ENCODE peak calls at places on chromosomes 4 and X, in six cellular contexts. L is psoas muscle, N is left ventricle myocardium inferior, Y is lower lobe of right lung, G is tibial nerve, R is heart left ventricle. C is an unnamed sample.

GRCh38 chrX:135185795-135186443 is 14.7 kb upstream of the CT55 start:
- DNase-seq in L (no peak), N (no peak), Y (no peak), G (peak; percentile 9), R (peak; percentile 8), C (no peak)

GRCh38 chrX:13780868-13781427 is 35.9 kb downstream of the GPM6B start:
- DNase-seq in L (no peak), N (no peak), Y (no peak), G (no peak), R (no peak), C (no peak)

GRCh38 chr4:147732516-147733193 is 767 bp downstream of the ARHGAP10 start:
- DNase-seq in L (peak; percentile 69), N (peak; percentile 44), Y (peak; percentile 48), G (peak; percentile 23), R (peak; percentile 28), C (no peak)

GRCh38 chr4:48635980-48636379 is 144.1 kb downstream of the FRYL start:
- DNase-seq in L (no peak), N (no peak), Y (no peak), G (no peak), R (no peak), C (no peak)

GRCh38 chrX:56789518-56790070 is 60.6 kb downstream of the NBDY start:
- DNase-seq in L (no peak), N (no peak), Y (no peak), G (no peak), R (no peak), C (no peak)

GRCh38 chr4:100348472-100348871 is 158.2 kb upstream of the DDIT4L start:
- DNase-seq in L (no peak), N (no peak), Y (no peak), G (no peak), R (no peak), C (no peak)

GRCh38 chrX:69616520-69617203 is 749 bp downstream of the EDA start:
- DNase-seq in L (peak; percentile 53), N (peak; percentile 33), Y (peak; percentile 41), G (peak; percentile 4), R (peak; percentile 8), C (no peak)

GRCh38 chr4:105191621-105192210 is 45.0 kb downstream of the TET2 start:
- DNase-seq in L (no peak), N (no peak), Y (no peak), G (no peak), R (no peak), C (no peak)

GRCh38 chr4:186653973-186654372 is 69.7 kb downstream of the FAT1 start:
- DNase-seq in L (no peak), N (no peak), Y (no peak), G (no peak), R (no peak), C (no peak)

GRCh38 chr4:15938182-15938581 is 358 bp downstream of the FGFBP1 start:
- DNase-seq in L (no peak), N (no peak), Y (peak; percentile 66), G (no peak), R (no peak), C (no peak)

GRCh38 chrX:9875801-9876200 is 89.6 kb downstream of the SHROOM2 start:
- DNase-seq in L (no peak), N (no peak), Y (no peak), G (no peak), R (no peak), C (no peak)

GRCh38 chr4:1109898-1110506 is 3.4 kb downstream of the RNF212 start:
- DNase-seq in L (no peak), N (no peak), Y (no peak), G (no peak), R (no peak), C (no peak)

GRCh38 chr4:15778191-15778741 is at the start of gene CD38:
- DNase-seq in L (peak; percentile 73), N (peak; percentile 28), Y (peak; percentile 51), G (no peak), R (peak; percentile 25), C (no peak)

GRCh38 chr4:3799496-3799895 is 33.3 kb downstream of the ADRA2C start:
- DNase-seq in L (peak; percentile 19), N (no peak), Y (peak; percentile 44), G (no peak), R (no peak), C (no peak)

GRCh38 chr4:165177725-165178666 is 29.4 kb upstream of the KLHL2 start:
- DNase-seq in L (no peak), N (no peak), Y (no peak), G (no peak), R (no peak), C (no peak)

GRCh38 chr4:158896459-158897238 is 127.8 kb downstream of the FNIP2 start:
- DNase-seq in L (no peak), N (no peak), Y (no peak), G (no peak), R (no peak), C (no peak)

GRCh38 chrX:119374736-119375135 is 24.4 kb upstream of the SLC25A43 start:
- DNase-seq in L (no peak), N (no peak), Y (no peak), G (no peak), R (no peak), C (no peak)

GRCh38 chr4:79682801-79683217 is 274.8 kb upstream of the GK2 start:
- DNase-seq in L (peak; percentile 64), N (peak; percentile 24), Y (no peak), G (no peak), R (peak; percentile 9), C (no peak)

GRCh38 chr4:92091335-92091734 is 212.4 kb upstream of the GRID2 start:
- DNase-seq in L (no peak), N (no peak), Y (no peak), G (no peak), R (no peak), C (no peak)

GRCh38 chrX:147763131-147763530 is 148.6 kb upstream of the FMR1 start:
- DNase-seq in L (no peak), N (no peak), Y (no peak), G (no peak), R (no peak), C (no peak)

GRCh38 chr4:46329118-46329976 is 60.6 kb downstream of the GABRA2 start:
- DNase-seq in L (no peak), N (no peak), Y (no peak), G (peak; percentile 12), R (no peak), C (no peak)

GRCh38 chrX:87310780-87311179 is 206.8 kb upstream of the KLHL4 start:
- DNase-seq in L (no peak), N (no peak), Y (no peak), G (no peak), R (no peak), C (no peak)

GRCh38 chr4:118682928-118683327 is 2.3 kb upstream of the METTL14 start:
- DNase-seq in L (no peak), N (no peak), Y (no peak), G (no peak), R (no peak), C (no peak)

GRCh38 chr4:39048291-39048690 is 13.7 kb upstream of the KLHL5 start:
- DNase-seq in L (no peak), N (no peak), Y (no peak), G (no peak), R (no peak), C (no peak)

GRCh38 chrX:122512561-122513072 is 671.5 kb upstream of the GRIA3 start:
- DNase-seq in L (no peak), N (no peak), Y (no peak), G (no peak), R (no peak), C (no peak)

GRCh38 chr4:19941434-19941833 is 310.3 kb upstream of the SLIT2 start:
- DNase-seq in L (no peak), N (no peak), Y (no peak), G (no peak), R (no peak), C (no peak)
- H3K9me3 ChIP-seq in L (no peaks in the 10 kb centered on the region), N (no peaks in the 10 kb centered on the region), Y (no peaks in the 10 kb centered on the region), G (no peaks in the 10 kb centered on the region), R (no peaks in the 10 kb centered on the region), C (no peaks in the 10 kb centered on the region)

GRCh38 chrX:48918644-48919340 is at the start of gene PIM2:
- DNase-seq in L (peak; percentile 93), N (peak; percentile 88), Y (peak; percentile 94), G (peak; percentile 81), R (peak; percentile 87), C (peak; percentile 90)

GRCh38 chrX:48919360-48919821 is 567 bp upstream of the PIM2 start:
- DNase-seq in L (no peak), N (no peak), Y (no peak), G (no peak), R (no peak), C (no peak)

GRCh38 chrX:48920713-48921104 is 1.9 kb upstream of the PIM2 start:
- DNase-seq in L (no peak), N (no peak), Y (no peak), G (no peak), R (no peak), C (no peak)

GRCh38 chrX:48918303-48918643 is 551 bp downstream of the PIM2 start:
- DNase-seq in L (no peak), N (no peak), Y (no peak), G (no peak), R (no peak), C (no peak)

GRCh38 chrX:48919947-48920712 is 1.3 kb upstream of the PIM2 start:
- DNase-seq in L (no peak), N (no peak), Y (no peak), G (no peak), R (no peak), C (peak; percentile 26)
- H3K36me3 ChIP-seq in L (no peaks in the 10 kb centered on the region), N (peaks cover 25% of the 10 kb centered on the region), Y (peaks cover 30% of the 10 kb centered on the region), G (peaks cover 31% of the 10 kb centered on the region), R (peaks cover 25% of the 10 kb centered on the region), C (peaks cover 30% of the 10 kb centered on the region)

DNA sequence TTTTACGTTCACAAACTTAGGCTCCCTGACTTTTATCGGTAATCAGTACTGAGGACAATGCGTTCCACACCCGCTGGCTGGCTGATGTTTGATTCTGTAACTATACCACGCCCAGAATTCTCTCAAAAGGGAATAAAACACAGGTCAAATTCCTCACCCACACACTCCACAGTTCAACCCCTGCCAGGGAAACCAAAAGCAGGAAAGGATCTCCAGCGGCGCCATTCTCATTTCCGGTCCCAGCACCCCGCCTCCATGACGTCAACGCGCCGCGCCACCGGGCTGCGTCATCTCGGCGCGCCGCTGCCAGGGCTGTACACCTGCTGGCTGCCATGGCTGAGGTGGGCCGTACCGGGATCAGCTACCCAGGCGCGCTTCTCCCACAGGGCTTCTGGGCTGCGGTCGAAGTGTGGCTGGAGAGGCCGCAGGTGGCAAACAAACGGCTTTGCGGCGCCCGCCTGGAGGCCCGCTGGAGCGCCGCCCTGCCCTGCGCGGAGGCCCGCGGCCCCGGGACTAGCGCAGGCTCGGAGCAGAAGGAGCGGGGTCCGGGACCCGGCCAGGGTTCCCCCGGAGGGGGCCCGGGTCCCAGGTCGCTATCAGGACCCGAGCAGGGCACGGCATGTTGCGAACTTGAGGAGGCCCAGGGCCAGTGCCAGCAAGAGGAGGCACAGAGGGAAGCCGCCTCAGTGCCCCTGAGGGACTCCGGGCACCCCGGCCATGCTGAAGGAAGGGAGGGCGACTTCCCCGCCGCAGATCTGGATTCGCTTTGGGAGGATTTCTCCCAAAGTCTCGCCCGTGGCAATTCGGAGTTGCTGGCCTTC is at the start of the genes ACOX3 and TRMT44:
- DNase-seq in L (peak; percentile 95), N (peak; percentile 92), Y (peak; percentile 93), G (peak; percentile 97), R (peak; percentile 89), C (peak; percentile 91)
- H3K4me1 ChIP-seq in L (peaks cover 31% of the 10 kb centered on the region), N (peaks cover 81% of the 10 kb centered on the region), Y (peaks cover 70% of the 10 kb centered on the region), G (peaks cover 79% of the 10 kb centered on the region), R (peaks cover 66% of the 10 kb centered on the region), C (peaks cover 20% of the 10 kb centered on the region)

GRCh38 chrX:154374361-154375155 is at the start of gene FLNA:
- DNase-seq in L (peak; percentile 64), N (peak; percentile 48), Y (no peak), G (no peak), R (no peak), C (no peak)
- H3K9me3 ChIP-seq in L (no peaks in the 10 kb centered on the region), N (no peaks in the 10 kb centered on the region), Y (no peaks in the 10 kb centered on the region), G (no peaks in the 10 kb centered on the region), R (no peaks in the 10 kb centered on the region), C (no peaks in the 10 kb centered on the region)

C was measured in effector memory CD4-positive, alpha-beta T cell.